ENCODE peak calls at places on chromosomes 13 and 19, in five cellular contexts. S is IMR-90; M is left ventricle myocardium inferior; U is hepatocyte; B is CD8-positive, alpha-beta memory T cell. H is an unnamed sample. For H3K36me3, the result is how much of the 10 kb centered on the place peaks cover.

GRCh38 chr13:40087021-40088002 is 431.9 kb downstream of the COG6 start:
- DNase-seq in S (no peak), U (peak), M (no peak), B (no peak), H (no peak)

GRCh38 chr19:44796701-44797115 is 12.2 kb upstream of the BCAM start:
- DNase-seq in U (no peak), B (no peak), M (peak), S (peak), H (no peak)

GRCh38 chr13:99916366-99917103 is 55.0 kb downstream of the ZIC5 start:
- DNase-seq in M (no peak), B (no peak), U (peak), S (peak), H (peak)

GRCh38 chr13:33927315-33927714 is 109.4 kb downstream of the RFC3 start:
- DNase-seq in U (peak), B (no peak), S (peak), M (no peak), H (no peak)

GRCh38 chr13:112074139-112074710 is 7.3 kb downstream of the SOX1 start:
- DNase-seq in M (no peak), U (no peak), S (no peak), B (no peak), H (no peak)

GRCh38 chr19:41595258-41595889 is 19.4 kb downstream of the CEACAM21 start:
- DNase-seq in M (peak), B (peak), S (peak), U (peak), H (no peak)

GRCh38 chr19:18443831-18444230 is 5.9 kb upstream of the ISYNA1 start:
- DNase-seq in M (no peak), B (no peak), U (no peak), S (no peak), H (no peak)

GRCh38 chr19:47779524-47780214 is 1.2 kb downstream of the SELENOW start:
- DNase-seq in B (no peak), U (peak), M (peak), S (no peak), H (no peak)

GRCh38 chr19:16447015-16447384 is 24.8 kb downstream of the EPS15L1 start:
- DNase-seq in U (peak), S (peak), B (peak), M (peak), H (peak)

GRCh38 chr13:78121459-78122348 is 203.1 kb upstream of the EDNRB start:
- DNase-seq in M (peak), U (peak), B (no peak), S (peak), H (peak)

GRCh38 chr19:16614941-16615340 is 13.1 kb downstream of the MED26 start:
- DNase-seq in U (no peak), S (no peak), M (no peak), B (no peak), H (no peak)

GRCh38 chr19:11451942-11452813 is 16.7 kb downstream of the PRKCSH start:
- DNase-seq in B (no peak), S (no peak), U (no peak), M (no peak), H (no peak)

GRCh38 chr19:58170860-58171259 is 12.0 kb upstream of the ZNF274 start:
- DNase-seq in U (no peak), S (peak), B (no peak), M (no peak), H (no peak)

GRCh38 chr13:33409673-33410072 is 124.1 kb upstream of the STARD13 start:
- DNase-seq in B (no peak), M (no peak), S (no peak), U (no peak), H (no peak)

GRCh38 chr13:24943136-24943535 is 152.8 kb upstream of the PABPC3 start:
- DNase-seq in B (no peak), M (no peak), S (no peak), U (no peak), H (no peak)

GRCh38 chr19:28670894-28671293 is 542.1 kb downstream of the UQCRFS1 start:
- DNase-seq in B (no peak), S (no peak), U (no peak), M (no peak), H (no peak)

GRCh38 chr19:43553656-43554055 is 20.7 kb downstream of the ZNF575 start:
- DNase-seq in U (no peak), S (no peak), B (no peak), M (no peak), H (no peak)

DNA sequence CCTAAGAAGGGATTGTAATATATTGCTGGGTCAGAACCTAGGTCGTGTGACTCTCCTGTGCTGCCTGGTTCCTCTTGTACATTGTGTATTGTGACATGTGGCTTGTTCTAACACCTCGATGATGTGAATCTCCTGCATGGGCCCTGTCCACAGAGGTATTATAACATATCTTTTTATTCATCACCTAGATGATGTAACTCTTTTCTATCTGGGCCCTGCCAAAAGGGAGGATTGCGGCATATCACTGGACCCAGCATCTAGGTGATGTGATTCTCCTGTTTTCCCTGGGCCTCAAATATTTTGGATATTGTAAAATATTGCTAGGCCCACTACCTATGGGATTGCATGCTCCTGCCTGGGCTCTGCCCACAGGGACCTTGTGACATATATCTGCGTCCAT is 33.4 kb upstream of the ZNF254 start:
- DNase-seq in M (no peak), S (no peak), U (no peak), B (no peak), H (no peak)
- H3K36me3 ChIP-seq in M (half or more), S (under half), U (under half), B (under half), H (under half)

GRCh38 chr13:79361299-79361698 is 44.8 kb downstream of the RBM26 start:
- DNase-seq in M (no peak), S (no peak), U (no peak), B (no peak), H (no peak)
- H3K36me3 ChIP-seq in M (half or more), S (under half), U (under half), B (under half), H (under half)

GRCh38 chr13:50068508-50068907 is 53.3 kb downstream of the KCNRG start:
- DNase-seq in S (no peak), M (no peak), B (no peak), U (no peak), H (no peak)

GRCh38 chr13:50071399-50071798 is 56.2 kb downstream of the KCNRG start:
- DNase-seq in U (no peak), M (no peak), S (no peak), B (no peak), H (no peak)

GRCh38 chr13:50060718-50061117 is 45.5 kb downstream of the KCNRG start:
- DNase-seq in U (no peak), S (no peak), B (no peak), M (no peak), H (no peak)

GRCh38 chr13:50069255-50069654 is 54.0 kb downstream of the KCNRG start:
- DNase-seq in B (no peak), S (peak), M (no peak), U (no peak), H (no peak)

GRCh38 chr13:50065712-50066111 is 50.5 kb downstream of the KCNRG start:
- DNase-seq in S (no peak), U (no peak), M (no peak), B (no peak), H (no peak)
- H3K36me3 ChIP-seq in S (under half), U (under half), M (under half), B (under half), H (under half)

DNA sequence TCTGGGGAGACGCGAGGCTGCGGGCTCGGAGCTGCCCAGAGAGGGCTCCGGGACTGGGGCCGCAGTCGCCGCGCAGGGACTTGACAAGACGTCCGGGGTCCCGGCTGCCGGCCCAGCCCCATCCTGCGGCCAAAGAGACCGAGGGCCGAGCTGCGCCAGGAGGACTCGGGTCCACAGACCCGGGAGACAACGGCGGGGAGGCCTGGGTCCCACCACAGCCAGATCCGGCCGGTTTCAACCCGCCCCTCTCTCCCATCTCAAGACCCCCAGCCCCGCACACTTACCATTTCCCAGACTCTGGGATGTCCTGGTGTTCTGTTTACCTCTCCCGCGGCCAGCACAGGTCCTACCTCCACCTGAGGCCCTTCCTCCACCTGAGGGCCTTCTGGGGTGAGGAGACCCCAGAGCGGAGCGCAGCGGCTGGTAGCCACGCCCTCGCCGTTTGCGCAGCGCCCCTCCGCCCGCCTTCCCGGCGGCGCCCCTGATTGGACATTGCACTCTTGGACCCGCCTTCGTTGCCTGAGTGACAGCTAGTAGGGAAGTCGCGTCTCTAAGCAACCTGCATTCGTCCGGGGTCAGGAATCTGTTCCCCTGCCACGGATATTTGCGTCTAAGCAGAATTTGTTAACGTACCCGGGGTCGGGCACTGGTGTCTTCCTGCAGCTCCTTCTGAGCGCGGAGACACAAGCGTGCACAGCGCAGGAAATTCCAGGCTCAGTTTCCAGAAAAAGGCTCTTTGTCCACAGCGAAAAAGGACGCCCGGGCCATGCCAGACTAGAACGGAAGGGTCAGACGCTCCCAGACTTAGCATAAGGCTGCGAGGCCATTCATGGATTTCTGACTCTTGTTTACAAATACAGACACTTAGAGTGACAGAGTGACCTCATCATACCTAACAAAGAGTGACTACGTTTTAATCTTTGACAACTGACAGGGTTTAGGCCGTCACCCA is at the start of gene ZNF709:
- DNase-seq in S (peak), M (peak), U (peak), B (peak), H (peak)
- H3K36me3 ChIP-seq in S (under half), M (under half), U (under half), B (under half), H (under half)

GRCh38 chr19:38485541-38486285 is 52.2 kb downstream of the RYR1 start:
- DNase-seq in M (no peak), U (no peak), S (no peak), B (no peak), H (no peak)
- H3K36me3 ChIP-seq in M (under half), U (under half), S (under half), B (under half), H (under half)

DNA sequence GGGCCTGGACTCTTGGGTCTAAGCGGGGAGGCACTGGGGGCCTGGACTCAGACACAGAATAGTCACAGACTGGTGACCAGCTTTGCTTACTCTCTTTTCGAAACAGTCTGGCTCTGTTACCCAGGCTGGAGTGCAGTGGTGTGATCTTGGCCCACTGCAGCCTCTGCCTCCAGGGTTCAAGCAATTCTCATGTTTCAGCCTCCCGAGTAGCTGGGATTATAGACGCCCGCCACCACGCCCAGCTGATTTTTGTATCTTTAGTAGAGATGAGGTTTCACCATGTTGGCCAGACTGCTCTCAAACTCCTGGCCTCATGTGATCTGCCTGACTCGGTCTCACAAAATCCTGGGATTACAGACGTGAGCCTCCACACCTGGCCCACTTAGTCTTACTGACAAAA is 11.1 kb downstream of the MED25 start:
- DNase-seq in U (no peak), M (no peak), S (no peak), B (no peak), H (no peak)
- H3K36me3 ChIP-seq in U (under half), M (half or more), S (half or more), B (under half), H (under half)

H was measured in Caco-2.